ENCODE peak calls at places on chromosomes 1 and 21, in six cellular contexts. H is transverse colon, X is fibroblast of pulmonary artery, W is brain microvascular endothelial cell, V is cardiac muscle cell, N is lower lobe of right lung. I is an unnamed sample.

GRCh38 chr1:111878649-111879048 is 110.8 kb downstream of the KCND3 start:
- DNase-seq in H (no peak), W (no peak), N (no peak), V (no peak), X (no peak), I (no peak)

GRCh38 chr1:158323866-158324265 is 7.5 kb downstream of the CD1B start:
- DNase-seq in X (no peak), V (no peak), H (no peak), N (no peak), W (no peak), I (no peak)

GRCh38 chr1:243179714-243180113 is 75.4 kb downstream of the CEP170 start:
- DNase-seq in X (no peak), N (no peak), W (no peak), H (no peak), V (no peak), I (no peak)

GRCh38 chr21:42164064-42164789 is 54.7 kb upstream of the ABCG1 start:
- DNase-seq in H (peak; percentile 83), X (peak; percentile 47), W (no peak), V (peak; percentile 43), N (peak; percentile 78), I (peak; percentile 72)

GRCh38 chr1:231829332-231829731 is 202.7 kb downstream of the DISC1 start:
- DNase-seq in W (no peak), V (no peak), H (no peak), X (no peak), N (no peak), I (no peak)

GRCh38 chr1:86914998-86915736 is 732 bp downstream of the HS2ST1 start:
- DNase-seq in V (peak; percentile 63), X (peak; percentile 55), N (peak; percentile 67), W (peak; percentile 52), H (peak; percentile 54), I (peak; percentile 46)

GRCh38 chr21:25925936-25926335 is 191.2 kb downstream of the GABPA start:
- DNase-seq in H (no peak), W (no peak), N (no peak), V (peak; percentile 80), X (peak; percentile 86), I (no peak)

GRCh38 chr1:87958201-87958600 is 629.5 kb downstream of the LMO4 start:
- DNase-seq in X (no peak), N (no peak), H (no peak), V (no peak), W (no peak), I (no peak)

GRCh38 chr1:186806477-186806876 is 22.3 kb upstream of the PLA2G4A start:
- DNase-seq in H (no peak), N (no peak), V (peak; percentile 84), X (peak; percentile 75), W (peak; percentile 71), I (no peak)
- TF ChIP-seq CTCF in H (no peak), N (peak; percentile 33), V (peak; percentile 60), X (peak; percentile 56), W (peak; percentile 58), I (no peak)

GRCh38 chr1:203148579-203148978 is 21.1 kb downstream of the ADORA1 start:
- DNase-seq in H (no peak), N (peak; percentile 12), X (no peak), V (no peak), W (no peak), I (no peak)

GRCh38 chr1:203147376-203147775 is 19.9 kb downstream of the ADORA1 start:
- DNase-seq in V (no peak), N (peak; percentile 13), X (no peak), W (no peak), H (no peak), I (no peak)

GRCh38 chr1:203149188-203149840 is 21.8 kb downstream of the ADORA1 start:
- DNase-seq in X (no peak), W (no peak), V (no peak), H (no peak), N (peak; percentile 14), I (no peak)

GRCh38 chr1:203146537-203146936 is 19.0 kb downstream of the ADORA1 start:
- DNase-seq in H (no peak), W (no peak), X (no peak), N (no peak), V (no peak), I (no peak)

GRCh38 chr1:203148127-203148526 is 20.6 kb downstream of the ADORA1 start:
- DNase-seq in X (no peak), W (no peak), N (peak; percentile 11), H (no peak), V (no peak), I (no peak)
- TF ChIP-seq CTCF in X (peak; percentile 23), W (peak; percentile 56), N (no peak), H (no peak), V (peak; percentile 21), I (peak; percentile 18)

DNA sequence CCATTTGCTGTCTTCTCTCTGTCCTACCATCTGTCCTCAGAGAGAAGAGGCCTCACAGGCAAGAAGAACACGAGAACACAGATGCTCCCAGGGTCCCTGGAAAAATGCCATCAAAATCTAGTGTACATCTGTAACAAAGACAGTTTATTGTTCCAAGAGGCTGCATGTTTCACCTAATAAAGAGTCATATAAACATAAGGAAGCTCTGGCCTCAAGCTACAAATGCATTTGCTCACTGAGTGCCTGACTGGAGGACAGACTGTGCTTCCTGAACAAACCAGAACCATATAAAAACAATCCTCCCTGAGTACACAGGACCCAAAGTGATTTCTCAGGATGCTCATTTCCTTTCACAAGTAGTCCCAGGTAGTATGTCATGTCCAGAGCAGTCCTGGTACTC is 76.3 kb upstream of the SLC44A3 start:
- DNase-seq in N (no peak), H (peak; percentile 40), X (peak; percentile 31), V (no peak), W (no peak), I (no peak)
- TF ChIP-seq CTCF in N (no peak), H (no peak), X (no peak), V (no peak), W (no peak), I (no peak)

GRCh38 chr1:84724128-84724860 is 34.0 kb upstream of the SSX2IP start:
- DNase-seq in N (peak; percentile 48), W (no peak), H (peak; percentile 14), X (no peak), V (no peak), I (no peak)
- TF ChIP-seq CTCF in N (peak; percentile 40), W (peak; percentile 68), H (no peak), X (peak; percentile 23), V (no peak), I (peak; percentile 80)

DNA sequence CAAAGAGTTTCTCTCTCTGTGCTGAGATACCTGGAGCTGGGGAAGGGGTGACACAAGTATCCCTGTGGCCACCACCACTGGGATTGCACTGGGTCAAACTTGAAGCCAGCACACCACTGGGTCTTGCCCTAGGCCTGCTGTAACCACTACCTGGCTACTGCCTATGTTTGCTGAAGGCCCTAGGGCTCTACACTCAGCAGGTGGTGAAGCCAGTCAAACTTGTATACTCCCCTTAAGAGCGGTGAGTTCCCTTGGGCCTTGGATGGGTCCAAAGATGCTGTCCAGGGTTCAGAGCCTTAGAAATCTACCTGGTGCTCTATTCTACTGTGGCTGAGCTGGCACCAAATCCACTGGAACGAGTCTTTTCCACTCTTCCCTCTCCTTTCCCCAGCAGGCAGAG is 47.0 kb upstream of the WDR26 start:
- DNase-seq in W (no peak), H (no peak), X (no peak), V (no peak), N (no peak), I (no peak)
- TF ChIP-seq CTCF in W (no peak), H (no peak), X (no peak), V (no peak), N (no peak), I (no peak)

DNA sequence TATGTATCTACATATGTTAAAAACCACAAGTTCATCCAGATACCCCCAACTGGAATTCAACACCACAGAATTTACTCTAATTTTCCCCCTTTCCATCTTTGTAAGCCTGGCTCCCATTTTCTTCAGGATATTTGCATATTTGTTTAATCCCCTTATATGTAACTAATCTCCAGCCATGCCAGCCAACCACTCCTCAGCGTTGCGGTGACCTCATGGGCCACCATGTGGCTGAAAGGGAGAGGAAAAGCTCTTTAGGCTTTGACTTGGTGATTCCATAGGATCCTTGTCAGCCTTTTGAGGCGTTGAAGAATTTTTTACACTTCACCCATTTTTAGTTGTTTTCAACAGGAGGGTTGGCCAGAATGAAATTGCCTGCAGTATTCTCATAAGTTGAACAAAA is 10.0 kb downstream of the CLDN19 start:
- DNase-seq in H (no peak), N (no peak), W (no peak), V (no peak), X (no peak), I (no peak)
- TF ChIP-seq CTCF in H (no peak), N (no peak), W (peak; percentile 11), V (no peak), X (no peak), I (no peak)

I was measured in CD14-positive monocyte.